ENCODE peak calls at places on chromosomes 16 and 17, in nine cellular contexts. V is fibroblast of the aortic adventitia, B is HFFc6, R is heart right ventricle, L is NCI-H187, P is HTR-8/SVneo, I is mucosa of gallbladder, S is Daoy, Z is pancreas. G is an unnamed sample.

GRCh38 chr17:38958756-38959155 is 8.4 kb downstream of the FBXO47 start:
- DNase-seq in R (no peak), Z (no peak), S (no peak), P (peak; percentile 40), I (no peak), V (peak; percentile 68), L (no peak), B (peak; percentile 52), G (no peak)

GRCh38 chr16:11056090-11056988 is 112.0 kb downstream of the CLEC16A start:
- DNase-seq in I (no peak), P (no peak), R (no peak), Z (no peak), S (no peak), B (no peak), V (peak; percentile 84), L (no peak), G (no peak)

GRCh38 chr17:73420897-73421296 is 109.1 kb upstream of the CDC42EP4 start:
- DNase-seq in B (no peak), Z (no peak), I (no peak), L (no peak), R (no peak), P (peak; percentile 51), S (peak; percentile 96), V (no peak), G (no peak)

GRCh38 chr16:50977064-50977621 is 173.9 kb downstream of the SALL1 start:
- DNase-seq in I (no peak), L (no peak), S (no peak), B (no peak), Z (no peak), P (no peak), V (no peak), R (no peak), G (no peak)

GRCh38 chr17:29682054-29682453 is 59.3 kb upstream of the CORO6 start:
- DNase-seq in I (no peak), L (no peak), Z (no peak), B (no peak), V (no peak), R (no peak), S (no peak), P (no peak), G (no peak)

GRCh38 chr16:17348042-17348783 is 122.5 kb downstream of the XYLT1 start:
- DNase-seq in Z (no peak), R (no peak), P (no peak), V (no peak), S (no peak), B (no peak), I (no peak), L (no peak), G (no peak)

GRCh38 chr16:64250866-64251265 is 871.0 kb downstream of the CDH11 start:
- DNase-seq in V (peak; percentile 60), R (no peak), I (no peak), B (peak; percentile 27), P (no peak), Z (no peak), L (no peak), S (no peak), G (no peak)

GRCh38 chr17:78889525-78889924 is 13.5 kb downstream of the CEP295NL start:
- DNase-seq in I (no peak), P (no peak), S (no peak), L (no peak), V (no peak), R (no peak), Z (no peak), B (no peak), G (no peak)